ENCODE peak calls at places on chromosomes 6 and 20, in four cellular contexts. B is left lung, D is IMR-90, H is PC-3. L is an unnamed sample.
A peak's percentile ranks its signal among the peaks of the same experiment; 100 is the strongest.

GRCh38 chr6:118677193-118677592 is 25.8 kb upstream of the CEP85L start:
- DNase-seq in B (no peak), H (no peak), D (no peak), L (no peak)

GRCh38 chr6:45438156-45438555 is 60.4 kb upstream of the SUPT3H start:
- DNase-seq in D (no peak), H (no peak), B (no peak), L (no peak)

GRCh38 chr6:142802124-142802523 is 142.9 kb downstream of the HIVEP2 start:
- DNase-seq in D (peak; percentile 99), B (no peak), H (peak; percentile 89), L (no peak)

GRCh38 chr6:7894272-7895124 is 16.1 kb downstream of the TXNDC5 start:
- DNase-seq in D (no peak), B (no peak), H (no peak), L (no peak)

GRCh38 chr6:111478749-111479148 is 4.3 kb downstream of the REV3L start:
- DNase-seq in B (no peak), H (peak; percentile 57), D (peak; percentile 72), L (no peak)

GRCh38 chr20:58716476-58717277 is 24.1 kb downstream of the NPEPL1 start:
- DNase-seq in H (no peak), B (peak; percentile 68), D (no peak), L (no peak)

GRCh38 chr6:28757429-28758045 is 166.2 kb downstream of the TRIM27 start:
- DNase-seq in D (no peak), B (no peak), H (no peak), L (no peak)

GRCh38 chr6:9520417-9521151 is 894.3 kb downstream of the TFAP2A start:
- DNase-seq in D (peak; percentile 89), B (no peak), H (peak; percentile 84), L (no peak)

GRCh38 chr6:112770341-112770740 is 423.2 kb downstream of the RFPL4B start:
- DNase-seq in D (no peak), B (no peak), H (no peak), L (no peak)

GRCh38 chr6:34462561-34462971 is 3.3 kb upstream of the PACSIN1 start:
- DNase-seq in B (no peak), D (no peak), H (peak; percentile 75), L (no peak)

GRCh38 chr6:33770116-33770832 is 18.7 kb downstream of the LEMD2 start:
- DNase-seq in H (no peak), D (no peak), B (peak; percentile 20), L (no peak)

GRCh38 chr20:9476174-9476573 is 38.2 kb upstream of the LAMP5 start:
- DNase-seq in B (no peak), D (no peak), H (no peak), L (no peak)

GRCh38 chr6:93992976-93993375 is 573.6 kb upstream of the EPHA7 start:
- DNase-seq in H (no peak), D (no peak), B (no peak), L (no peak)

GRCh38 chr20:49846206-49846807 is 33.7 kb downstream of the SLC9A8 start:
- DNase-seq in H (peak; percentile 85), D (peak; percentile 58), B (no peak), L (no peak)

GRCh38 chr6:166937716-166938115 is 18.6 kb downstream of the RNASET2 start:
- DNase-seq in D (no peak), B (no peak), H (no peak), L (no peak)

GRCh38 chr20:53676987-53677386 is 83.3 kb upstream of the ZNF217 start:
- DNase-seq in H (no peak), B (no peak), D (no peak), L (no peak)

GRCh38 chr6:168188310-168188973 is 109.4 kb upstream of the FRMD1 start:
- DNase-seq in D (no peak), B (no peak), H (no peak), L (no peak)

GRCh38 chr6:19157496-19157895 is 679.7 kb upstream of the ID4 start:
- DNase-seq in B (no peak), D (no peak), H (no peak), L (no peak)

GRCh38 chr20:54078296-54078695 is 7.9 kb upstream of the BCAS1 start:
- DNase-seq in H (no peak), B (no peak), D (no peak), L (no peak)

GRCh38 chr20:45704969-45705637 is at the start of gene WFDC10B:
- DNase-seq in H (no peak), B (no peak), D (no peak), L (no peak)

GRCh38 chr6:142952614-142953013 is 7.6 kb upstream of the HIVEP2 start:
- DNase-seq in H (no peak), D (no peak), B (no peak), L (no peak)

GRCh38 chr6:35778437-35778836 is 2.0 kb downstream of the CLPSL2 start:
- DNase-seq in B (no peak), D (no peak), H (no peak), L (no peak)

GRCh38 chr6:42777126-42777822 is 4.6 kb upstream of the BICRAL start:
- DNase-seq in H (peak; percentile 43), B (no peak), D (peak; percentile 73), L (no peak)

GRCh38 chr6:121600389-121601233 is 165.2 kb downstream of the GJA1 start:
- DNase-seq in H (no peak), B (no peak), D (peak; percentile 62), L (no peak)

GRCh38 chr6:167754691-167755090 is 72.0 kb upstream of the AFDN start:
- DNase-seq in H (no peak), B (peak; percentile 65), D (no peak), L (no peak)

GRCh38 chr6:152642578-152643375 is 5.6 kb upstream of the SYNE1 start:
- DNase-seq in H (peak; percentile 60), B (peak; percentile 84), D (peak; percentile 55), L (peak; percentile 78)

GRCh38 chr6:153096031-153096430 is 35.1 kb downstream of the RGS17 start:
- DNase-seq in B (no peak), D (no peak), H (no peak), L (no peak)

GRCh38 chr6:48036316-48036715 is 74.7 kb downstream of the PTCHD4 start:
- DNase-seq in H (peak; percentile 18), B (no peak), D (peak; percentile 26), L (no peak)

GRCh38 chr6:108619431-108620197 is 58.9 kb downstream of the FOXO3 start:
- DNase-seq in H (peak; percentile 30), B (no peak), D (peak; percentile 54), L (no peak)

GRCh38 chr6:159790947-159791598 is 806 bp downstream of the MRPL18 start:
- DNase-seq in B (no peak), H (no peak), D (no peak), L (no peak)

GRCh38 chr20:4102381-4102780 is 87.0 kb upstream of the RNF24 start:
- DNase-seq in H (peak; percentile 32), D (peak; percentile 79), B (no peak), L (no peak)

GRCh38 chr6:150915156-150915555 is 49.7 kb downstream of the MTHFD1L start:
- DNase-seq in D (peak; percentile 69), H (no peak), B (no peak), L (no peak)

GRCh38 chr20:23622839-23623343 is 14.9 kb downstream of the CST3 start:
- DNase-seq in D (peak; percentile 77), H (peak; percentile 92), B (peak; percentile 90), L (peak; percentile 67)

GRCh38 chr6:137819740-137820139 is 47.3 kb upstream of the TNFAIP3 start:
- DNase-seq in B (no peak), D (no peak), H (no peak), L (no peak)

GRCh38 chr20:1907586-1907985 is 12.4 kb downstream of the SIRPA start:
- DNase-seq in H (no peak), D (peak; percentile 44), B (no peak), L (no peak)
- H3K4me1 ChIP-seq in H (no peaks in the 10 kb centered on the region), D (peaks cover 4% of the 10 kb centered on the region), B (no peaks in the 10 kb centered on the region), L (peaks cover 3% of the 10 kb centered on the region)

DNA sequence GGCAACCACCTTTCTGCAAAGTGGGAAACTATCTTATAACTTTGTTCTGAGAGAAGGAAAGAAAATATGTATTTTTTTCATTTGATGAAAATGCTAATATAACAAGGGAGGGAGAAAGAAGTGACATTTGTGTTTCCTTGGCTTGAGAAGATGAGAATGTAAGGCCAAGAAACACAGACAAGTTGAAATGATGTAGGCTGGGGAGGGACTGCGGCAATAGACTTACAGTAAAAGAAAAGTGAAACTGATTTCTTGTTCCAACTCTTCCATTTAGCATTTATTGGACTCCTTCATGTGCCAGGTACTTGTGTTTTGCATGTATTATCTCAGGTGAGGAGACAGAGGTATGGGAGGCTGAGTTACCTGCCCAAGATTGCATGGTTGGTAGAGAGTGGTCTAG is 130.9 kb downstream of the CARMIL1 start:
- DNase-seq in B (no peak), H (no peak), D (no peak), L (no peak)
- H3K4me3 ChIP-seq in B (no peak overlapping the region), H (no peak overlapping the region), D (no peak overlapping the region), L (no peak overlapping the region)

GRCh38 chr6:15272562-15272961 is 26.7 kb downstream of the JARID2 start:
- DNase-seq in H (no peak), B (no peak), D (no peak), L (no peak)
- H3K36me3 ChIP-seq in H (no peaks in the 10 kb centered on the region), B (no peaks in the 10 kb centered on the region), D (no peaks in the 10 kb centered on the region), L (no peaks in the 10 kb centered on the region)

DNA sequence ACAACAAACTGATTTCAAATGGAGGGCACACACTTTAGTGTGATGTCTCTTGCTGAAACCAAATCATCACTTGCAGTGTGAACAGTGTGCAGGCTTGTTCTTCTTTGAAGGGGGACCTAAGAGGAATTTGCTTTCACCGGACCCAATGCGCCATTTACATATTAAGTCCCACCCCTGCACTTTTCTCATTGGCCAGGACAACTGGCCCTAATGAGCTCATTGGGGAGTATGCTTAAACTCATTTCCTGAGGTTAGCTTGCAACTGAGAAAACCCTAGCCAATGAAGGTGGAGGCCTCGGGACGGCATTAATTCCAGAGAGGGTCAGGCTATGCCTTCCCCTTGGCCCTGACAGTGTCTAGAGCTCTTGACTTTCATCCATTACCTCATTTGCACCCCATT is 58.7 kb downstream of the VEGFA start:
- DNase-seq in H (no peak), D (no peak), B (no peak), L (no peak)
- H3K4me1 ChIP-seq in H (no peaks in the 10 kb centered on the region), D (peaks cover 5% of the 10 kb centered on the region), B (peaks cover 4% of the 10 kb centered on the region), L (peaks cover 30% of the 10 kb centered on the region)